ENCODE peak calls at places on chromosomes 7 and 10, in six cellular contexts. S is K562, L is A549, N is transverse colon, C is ovary, W is sigmoid colon. I is an unnamed sample.

GRCh38 chr7:99036531-99037175 is 107.3 kb downstream of the SMURF1 start:
- DNase-seq in S (peak; percentile 42), L (peak; percentile 55), N (no peak), C (no peak), W (no peak), I (no peak)

GRCh38 chr7:108234281-108234680 is 104.1 kb upstream of the LAMB4 start:
- DNase-seq in S (no peak), L (no peak), N (no peak), C (no peak), W (no peak), I (no peak)

GRCh38 chr7:134593530-134594392 is 44.9 kb downstream of the AKR1B15 start:
- DNase-seq in S (peak; percentile 28), L (peak; percentile 63), N (peak; percentile 41), C (peak; percentile 64), W (peak; percentile 83), I (peak; percentile 77)

GRCh38 chr7:111091623-111092370 is 870 bp downstream of the LRRN3 start:
- DNase-seq in S (no peak), L (no peak), N (no peak), C (no peak), W (no peak), I (no peak)

GRCh38 chr7:23811540-23811939 is 101.5 kb downstream of the STK31 start:
- DNase-seq in S (peak; percentile 14), L (no peak), N (no peak), C (no peak), W (no peak), I (no peak)

GRCh38 chr7:17524746-17525145 is 226.3 kb downstream of the AHR start:
- DNase-seq in S (no peak), L (no peak), N (no peak), C (no peak), W (no peak), I (no peak)

GRCh38 chr10:7697304-7697822 is 5.8 kb upstream of the ITIH2 start:
- DNase-seq in S (no peak), L (no peak), N (no peak), C (no peak), W (no peak), I (no peak)

GRCh38 chr10:97858001-97858439 is 8.4 kb downstream of the GOLGA7B start:
- DNase-seq in S (no peak), L (no peak), N (no peak), C (no peak), W (no peak), I (no peak)

GRCh38 chr7:81161459-81162075 is 242.7 kb upstream of the SEMA3C start:
- DNase-seq in S (peak; percentile 40), L (peak; percentile 71), N (no peak), C (no peak), W (peak; percentile 66), I (no peak)

GRCh38 chr7:8322667-8323066 is 60.7 kb upstream of the ICA1 start:
- DNase-seq in S (no peak), L (no peak), N (no peak), C (no peak), W (no peak), I (no peak)

GRCh38 chr7:84848219-84848973 is 338.5 kb downstream of the SEMA3D start:
- DNase-seq in S (no peak), L (no peak), N (no peak), C (no peak), W (no peak), I (no peak)
- H3K27ac ChIP-seq in S (peak overlapping the region; percentile 7), L (no peak overlapping the region), N (no peak overlapping the region), C (no peak overlapping the region), W (no peak overlapping the region), I (no peak overlapping the region)

GRCh38 chr7:30247546-30248386 is 36.6 kb upstream of the ZNRF2 start:
- DNase-seq in S (no peak), L (no peak), N (no peak), C (no peak), W (no peak), I (no peak)
- TF ChIP-seq EP300 in S (no peak), L (no peak), N (no peak), C (no peak), W (no peak), I (no peak)

GRCh38 chr10:127854769-127855583 is 37.8 kb downstream of the CLRN3 start:
- DNase-seq in S (no peak), L (no peak), N (peak; percentile 26), C (no peak), W (no peak), I (no peak)
- H3K4me3 ChIP-seq in S (no peak overlapping the region), L (no peak overlapping the region), N (no peak overlapping the region), C (no peak overlapping the region), W (no peak overlapping the region), I (no peak overlapping the region)

GRCh38 chr7:100075418-100075817 is 6.1 kb downstream of the ZNF3 start:
- DNase-seq in S (no peak), L (no peak), N (no peak), C (no peak), W (no peak), I (no peak)
- H3K27ac ChIP-seq in S (no peak overlapping the region), L (no peak overlapping the region), N (no peak overlapping the region), C (no peak overlapping the region), W (no peak overlapping the region), I (no peak overlapping the region)

GRCh38 chr10:101301111-101301731 is 52.7 kb upstream of the BTRC start:
- DNase-seq in S (peak; percentile 50), L (peak; percentile 60), N (peak; percentile 18), C (no peak), W (no peak), I (no peak)

GRCh38 chr10:101308051-101308450 is 45.9 kb upstream of the BTRC start:
- DNase-seq in S (no peak), L (no peak), N (no peak), C (no peak), W (no peak), I (no peak)

GRCh38 chr10:101305241-101306230 is 48.4 kb upstream of the BTRC start:
- DNase-seq in S (no peak), L (no peak), N (no peak), C (no peak), W (no peak), I (no peak)

GRCh38 chr10:101303087-101303753 is 50.7 kb upstream of the BTRC start:
- DNase-seq in S (no peak), L (no peak), N (no peak), C (no peak), W (no peak), I (no peak)

GRCh38 chr10:101304316-101304715 is 49.6 kb upstream of the BTRC start:
- DNase-seq in S (no peak), L (no peak), N (no peak), C (no peak), W (no peak), I (no peak)
- TF ChIP-seq EP300 in S (no peak), L (no peak), N (no peak), C (no peak), W (no peak), I (no peak)

GRCh38 chr10:68469838-68470237 is 1.9 kb downstream of the DNA2 start:
- DNase-seq in S (no peak), L (no peak), N (no peak), C (no peak), W (no peak), I (no peak)
- H3K4me3 ChIP-seq in S (peak overlapping the region; percentile 60), L (no peak overlapping the region), N (no peak overlapping the region), C (no peak overlapping the region), W (no peak overlapping the region), I (no peak overlapping the region)

DNA sequence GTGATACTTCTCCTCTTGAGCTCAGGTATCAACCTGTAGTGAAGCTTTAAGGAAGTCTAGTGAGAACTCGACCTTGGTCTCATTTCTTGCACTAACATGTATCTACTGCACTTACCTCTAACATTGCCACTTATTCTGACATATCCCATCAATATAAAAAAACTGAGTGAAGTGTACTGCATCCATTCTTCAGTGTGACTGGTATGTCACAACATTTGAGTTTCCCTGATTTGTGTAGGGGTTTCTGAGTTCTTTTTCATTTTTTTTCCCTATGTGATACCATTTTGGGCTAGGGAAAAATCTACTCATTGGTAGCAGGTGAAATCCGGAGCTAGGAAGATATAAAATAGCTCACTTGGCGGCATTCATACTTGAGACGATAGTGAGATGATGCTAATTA is 274.3 kb downstream of the PRKG1 start:
- DNase-seq in S (no peak), L (no peak), N (no peak), C (no peak), W (no peak), I (no peak)
- H3K27ac ChIP-seq in S (no peak overlapping the region), L (no peak overlapping the region), N (no peak overlapping the region), C (no peak overlapping the region), W (no peak overlapping the region), I (no peak overlapping the region)

GRCh38 chr7:96321670-96322372 is at the start of gene SLC25A13:
- DNase-seq in S (peak; percentile 99), L (peak; percentile 97), N (peak; percentile 93), C (peak; percentile 91), W (peak; percentile 94), I (peak; percentile 81)
- TF ChIP-seq EP300 in S (peak; percentile 27), L (no peak), N (peak; percentile 20), C (no peak), W (no peak), I (peak; percentile 51)

GRCh38 chr7:129143724-129144094 is 798 bp upstream of the TSPAN33 start:
- DNase-seq in S (no peak), L (no peak), N (no peak), C (no peak), W (no peak), I (no peak)
- H3K4me3 ChIP-seq in S (no peak overlapping the region), L (peak overlapping the region; percentile 75), N (no peak overlapping the region), C (no peak overlapping the region), W (no peak overlapping the region), I (no peak overlapping the region)

GRCh38 chr10:125768217-125768616 is 7.4 kb downstream of the MMP21 start:
- DNase-seq in S (peak; percentile 36), L (peak; percentile 20), N (no peak), C (no peak), W (no peak), I (no peak)
- H3K27ac ChIP-seq in S (no peak overlapping the region), L (no peak overlapping the region), N (peak overlapping the region; percentile 38), C (no peak overlapping the region), W (peak overlapping the region; percentile 69), I (no peak overlapping the region)

I was measured in tibial nerve.